ENCODE peak calls at places on chromosome 7, in ten cellular contexts. One of them, this sample, is unnamed.

GRCh38 chr7:107161415-107161814 is 7.4 kb upstream of the HBP1 start:
- DNase-seq in OCI-M1: no peak
- DNase-seq in M059J: no peak
- DNase-seq in effector memory CD8-positive, alpha-beta T cell: no peak
- DNase-seq in natural killer cell: no peak
- DNase-seq in stimulated activated CD8-positive, alpha-beta memory T cell treated with anti-CD3 and anti-CD28 coated beads, Interleukin-7, amount 100 ng/mL, for 1 hour: no peak
- DNase-seq in lung microvascular endothelial cell: no peak
- DNase-seq in HCT116: no peak
- DNase-seq in NCI-H2029: no peak
- DNase-seq in HEK293T: no peak
- DNase-seq in this sample: no peak

GRCh38 chr7:128407751-128408708 is 1.8 kb downstream of the IMPDH1 start:
- DNase-seq in OCI-M1: no peak
- DNase-seq in M059J: no peak
- DNase-seq in effector memory CD8-positive, alpha-beta T cell: no peak
- DNase-seq in natural killer cell: no peak
- DNase-seq in stimulated activated CD8-positive, alpha-beta memory T cell treated with anti-CD3 and anti-CD28 coated beads, Interleukin-7, amount 100 ng/mL, for 1 hour: no peak
- DNase-seq in lung microvascular endothelial cell: no peak
- DNase-seq in HCT116: no peak
- DNase-seq in NCI-H2029: no peak
- DNase-seq in HEK293T: no peak
- DNase-seq in this sample: no peak

GRCh38 chr7:16431646-16432424 is 10.5 kb upstream of the CRPPA start:
- DNase-seq in OCI-M1: peak
- DNase-seq in M059J: peak
- DNase-seq in effector memory CD8-positive, alpha-beta T cell: peak
- DNase-seq in natural killer cell: no peak
- DNase-seq in stimulated activated CD8-positive, alpha-beta memory T cell treated with anti-CD3 and anti-CD28 coated beads, Interleukin-7, amount 100 ng/mL, for 1 hour: no peak
- DNase-seq in lung microvascular endothelial cell: peak
- DNase-seq in HCT116: peak
- DNase-seq in NCI-H2029: no peak
- DNase-seq in HEK293T: peak
- DNase-seq in this sample: no peak

GRCh38 chr7:18558503-18558902 is 63.0 kb downstream of the HDAC9 start:
- DNase-seq in OCI-M1: no peak
- DNase-seq in M059J: peak
- DNase-seq in effector memory CD8-positive, alpha-beta T cell: no peak
- DNase-seq in natural killer cell: no peak
- DNase-seq in stimulated activated CD8-positive, alpha-beta memory T cell treated with anti-CD3 and anti-CD28 coated beads, Interleukin-7, amount 100 ng/mL, for 1 hour: no peak
- DNase-seq in lung microvascular endothelial cell: no peak
- DNase-seq in HCT116: no peak
- DNase-seq in NCI-H2029: no peak
- DNase-seq in HEK293T: no peak
- DNase-seq in this sample: no peak

GRCh38 chr7:29612596-29612995 is 49.0 kb downstream of the PRR15 start:
- DNase-seq in OCI-M1: no peak
- DNase-seq in M059J: peak
- DNase-seq in effector memory CD8-positive, alpha-beta T cell: no peak
- DNase-seq in natural killer cell: no peak
- DNase-seq in stimulated activated CD8-positive, alpha-beta memory T cell treated with anti-CD3 and anti-CD28 coated beads, Interleukin-7, amount 100 ng/mL, for 1 hour: no peak
- DNase-seq in lung microvascular endothelial cell: no peak
- DNase-seq in HCT116: no peak
- DNase-seq in NCI-H2029: no peak
- DNase-seq in HEK293T: no peak
- DNase-seq in this sample: peak

GRCh38 chr7:120986665-120987064 is 1.8 kb upstream of the CPED1 start:
- DNase-seq in OCI-M1: peak
- DNase-seq in M059J: no peak
- DNase-seq in effector memory CD8-positive, alpha-beta T cell: no peak
- DNase-seq in natural killer cell: no peak
- DNase-seq in stimulated activated CD8-positive, alpha-beta memory T cell treated with anti-CD3 and anti-CD28 coated beads, Interleukin-7, amount 100 ng/mL, for 1 hour: no peak
- DNase-seq in lung microvascular endothelial cell: no peak
- DNase-seq in HCT116: no peak
- DNase-seq in NCI-H2029: no peak
- DNase-seq in HEK293T: no peak
- DNase-seq in this sample: no peak

GRCh38 chr7:76073335-76073990 is 25.6 kb downstream of the MDH2 start:
- DNase-seq in OCI-M1: no peak
- DNase-seq in M059J: no peak
- DNase-seq in effector memory CD8-positive, alpha-beta T cell: no peak
- DNase-seq in natural killer cell: no peak
- DNase-seq in stimulated activated CD8-positive, alpha-beta memory T cell treated with anti-CD3 and anti-CD28 coated beads, Interleukin-7, amount 100 ng/mL, for 1 hour: no peak
- DNase-seq in lung microvascular endothelial cell: no peak
- DNase-seq in HCT116: no peak
- DNase-seq in NCI-H2029: no peak
- DNase-seq in HEK293T: peak
- DNase-seq in this sample: no peak

GRCh38 chr7:101402081-101402779 is 39.6 kb downstream of the COL26A1 start:
- DNase-seq in OCI-M1: no peak
- DNase-seq in M059J: peak
- DNase-seq in effector memory CD8-positive, alpha-beta T cell: no peak
- DNase-seq in natural killer cell: no peak
- DNase-seq in stimulated activated CD8-positive, alpha-beta memory T cell treated with anti-CD3 and anti-CD28 coated beads, Interleukin-7, amount 100 ng/mL, for 1 hour: no peak
- DNase-seq in lung microvascular endothelial cell: peak
- DNase-seq in HCT116: no peak
- DNase-seq in NCI-H2029: no peak
- DNase-seq in HEK293T: no peak
- DNase-seq in this sample: no peak

GRCh38 chr7:641269-641671 is 85.2 kb upstream of the DNAAF5 start:
- DNase-seq in OCI-M1: no peak
- DNase-seq in M059J: no peak
- DNase-seq in effector memory CD8-positive, alpha-beta T cell: no peak
- DNase-seq in natural killer cell: no peak
- DNase-seq in stimulated activated CD8-positive, alpha-beta memory T cell treated with anti-CD3 and anti-CD28 coated beads, Interleukin-7, amount 100 ng/mL, for 1 hour: no peak
- DNase-seq in lung microvascular endothelial cell: peak
- DNase-seq in HCT116: peak
- DNase-seq in NCI-H2029: peak
- DNase-seq in HEK293T: no peak
- DNase-seq in this sample: no peak

GRCh38 chr7:1055491-1056005 is 11.2 kb downstream of the GPR146 start:
- DNase-seq in OCI-M1: no peak
- DNase-seq in M059J: no peak
- DNase-seq in effector memory CD8-positive, alpha-beta T cell: no peak
- DNase-seq in natural killer cell: no peak
- DNase-seq in stimulated activated CD8-positive, alpha-beta memory T cell treated with anti-CD3 and anti-CD28 coated beads, Interleukin-7, amount 100 ng/mL, for 1 hour: no peak
- DNase-seq in lung microvascular endothelial cell: no peak
- DNase-seq in HCT116: no peak
- DNase-seq in NCI-H2029: no peak
- DNase-seq in HEK293T: no peak
- DNase-seq in this sample: no peak

This sample was measured in GOT3.